ENCODE peak calls at places on chromosomes 7 and 10, in four cellular contexts. P, L, I and J are unnamed samples.

GRCh38 chr7:157610671-157611295 is 274.0 kb downstream of the DNAJB6 start:
- DNase-seq in P (no peak), L (no peak), I (no peak), J (no peak)

GRCh38 chr10:59109826-59110225 is 66.6 kb upstream of the PHYHIPL start:
- DNase-seq in P (no peak), L (no peak), I (no peak), J (peak; percentile 1)

GRCh38 chr10:11673346-11674330 is 62.2 kb upstream of the USP6NL start:
- DNase-seq in P (peak; percentile 97), L (no peak), I (no peak), J (peak; percentile 60)

GRCh38 chr7:15215611-15216010 is 313.1 kb upstream of the DGKB start:
- DNase-seq in P (no peak), L (no peak), I (no peak), J (no peak)

GRCh38 chr10:10294801-10295515 is 722.7 kb upstream of the CELF2 start:
- DNase-seq in P (no peak), L (no peak), I (no peak), J (no peak)

GRCh38 chr10:43115881-43116595 is 22.2 kb upstream of the CSGALNACT2 start:
- DNase-seq in P (no peak), L (no peak), I (peak; percentile 55), J (no peak)

GRCh38 chr10:43693602-43694001 is 44.9 kb upstream of the ZNF32 start:
- DNase-seq in P (no peak), L (no peak), I (no peak), J (no peak)

GRCh38 chr10:120456626-120457430 is at the start of gene PLPP4:
- DNase-seq in P (peak; percentile 45), L (peak; percentile 56), I (no peak), J (no peak)

GRCh38 chr10:80444646-80445319 is 9.3 kb upstream of the TSPAN14 start:
- DNase-seq in P (peak; percentile 83), L (peak; percentile 62), I (peak; percentile 79), J (peak; percentile 71)

GRCh38 chr7:116710764-116711452 is 38.9 kb downstream of the MET start:
- DNase-seq in P (no peak), L (no peak), I (no peak), J (no peak)
- H3K4me3 ChIP-seq in P (no peak overlapping the region), L (no peak overlapping the region), I (no peak overlapping the region), J (no peak overlapping the region)

GRCh38 chr10:93495654-93496321 is 624 bp upstream of the CEP55 start:
- DNase-seq in P (peak; percentile 71), L (peak; percentile 45), I (no peak), J (no peak)

GRCh38 chr10:93494494-93494893 is 1.9 kb upstream of the CEP55 start:
- DNase-seq in P (no peak), L (no peak), I (no peak), J (no peak)

GRCh38 chr10:93496322-93497041 is at the start of gene CEP55:
- DNase-seq in P (peak; percentile 97), L (peak; percentile 94), I (peak; percentile 96), J (peak; percentile 89)

GRCh38 chr10:93501650-93502049 is 5.2 kb downstream of the CEP55 start:
- DNase-seq in P (no peak), L (no peak), I (no peak), J (no peak)

DNA sequence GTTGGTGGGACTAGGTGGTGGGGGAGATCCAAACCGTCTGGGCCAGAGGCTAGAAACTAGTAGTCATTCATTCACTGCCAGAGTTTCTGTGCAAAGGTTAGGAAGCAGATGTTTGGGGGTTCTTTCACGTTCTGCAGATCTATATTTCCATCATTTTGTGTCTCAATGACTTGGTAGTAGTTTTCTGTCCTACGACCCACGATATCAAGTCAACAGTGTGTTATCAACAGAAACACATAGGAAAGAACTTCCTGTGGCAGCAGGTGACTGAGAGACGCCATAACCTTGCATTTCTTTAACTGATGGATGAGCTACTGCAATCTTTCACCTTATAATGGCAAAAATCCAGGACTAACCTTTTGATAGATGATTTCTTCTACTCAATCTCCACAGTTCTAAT is 1.8 kb downstream of the CEP55 start:
- DNase-seq in P (no peak), L (no peak), I (no peak), J (peak; percentile 47)
- H3K4me3 ChIP-seq in P (peak overlapping the region; percentile 76), L (no peak overlapping the region), I (no peak overlapping the region), J (peak overlapping the region; percentile 92)

DNA sequence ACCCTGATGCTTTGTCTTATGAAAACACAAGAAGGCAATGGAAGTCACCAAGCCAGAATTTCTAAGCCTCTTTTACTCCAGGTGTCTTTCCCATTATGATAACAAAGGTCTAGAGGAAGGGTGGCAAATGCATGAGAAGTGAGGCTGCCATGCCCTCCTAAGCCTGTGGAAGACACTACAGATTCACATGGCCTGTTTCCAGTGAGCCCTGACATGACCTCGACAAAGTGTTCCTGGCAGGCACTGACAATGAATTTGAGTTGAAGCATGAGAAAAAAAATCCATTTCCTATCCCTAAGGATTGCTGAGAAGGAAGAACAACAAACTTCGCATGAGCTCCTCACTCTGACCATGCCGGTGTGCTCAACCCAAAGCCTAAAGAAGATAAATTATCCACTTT is 268.0 kb downstream of the HTR7 start:
- DNase-seq in P (no peak), L (no peak), I (no peak), J (no peak)
- H3K4me3 ChIP-seq in P (no peak overlapping the region), L (no peak overlapping the region), I (no peak overlapping the region), J (no peak overlapping the region)

GRCh38 chr7:24821045-24821853 is 64.0 kb upstream of the GSDME start:
- DNase-seq in P (peak; percentile 75), L (peak; percentile 29), I (peak; percentile 77), J (peak; percentile 99)
- H3K4me3 ChIP-seq in P (no peak overlapping the region), L (no peak overlapping the region), I (no peak overlapping the region), J (no peak overlapping the region)

GRCh38 chr7:7972927-7973594 is 4.5 kb downstream of the GLCCI1 start:
- DNase-seq in P (no peak), L (no peak), I (no peak), J (no peak)

GRCh38 chr7:7970113-7970619 is 1.6 kb downstream of the GLCCI1 start:
- DNase-seq in P (peak; percentile 14), L (peak; percentile 40), I (no peak), J (no peak)

GRCh38 chr7:7972128-7972527 is 3.5 kb downstream of the GLCCI1 start:
- DNase-seq in P (no peak), L (peak; percentile 24), I (no peak), J (no peak)

GRCh38 chr7:7970620-7971307 is 2.2 kb downstream of the GLCCI1 start:
- DNase-seq in P (peak; percentile 2), L (no peak), I (no peak), J (no peak)

GRCh38 chr7:7971308-7972040 is 2.9 kb downstream of the GLCCI1 start:
- DNase-seq in P (no peak), L (no peak), I (no peak), J (no peak)
- H3K4me3 ChIP-seq in P (peak overlapping the region; percentile 86), L (peak overlapping the region; percentile 81), I (peak overlapping the region; percentile 89), J (no peak overlapping the region)

DNA sequence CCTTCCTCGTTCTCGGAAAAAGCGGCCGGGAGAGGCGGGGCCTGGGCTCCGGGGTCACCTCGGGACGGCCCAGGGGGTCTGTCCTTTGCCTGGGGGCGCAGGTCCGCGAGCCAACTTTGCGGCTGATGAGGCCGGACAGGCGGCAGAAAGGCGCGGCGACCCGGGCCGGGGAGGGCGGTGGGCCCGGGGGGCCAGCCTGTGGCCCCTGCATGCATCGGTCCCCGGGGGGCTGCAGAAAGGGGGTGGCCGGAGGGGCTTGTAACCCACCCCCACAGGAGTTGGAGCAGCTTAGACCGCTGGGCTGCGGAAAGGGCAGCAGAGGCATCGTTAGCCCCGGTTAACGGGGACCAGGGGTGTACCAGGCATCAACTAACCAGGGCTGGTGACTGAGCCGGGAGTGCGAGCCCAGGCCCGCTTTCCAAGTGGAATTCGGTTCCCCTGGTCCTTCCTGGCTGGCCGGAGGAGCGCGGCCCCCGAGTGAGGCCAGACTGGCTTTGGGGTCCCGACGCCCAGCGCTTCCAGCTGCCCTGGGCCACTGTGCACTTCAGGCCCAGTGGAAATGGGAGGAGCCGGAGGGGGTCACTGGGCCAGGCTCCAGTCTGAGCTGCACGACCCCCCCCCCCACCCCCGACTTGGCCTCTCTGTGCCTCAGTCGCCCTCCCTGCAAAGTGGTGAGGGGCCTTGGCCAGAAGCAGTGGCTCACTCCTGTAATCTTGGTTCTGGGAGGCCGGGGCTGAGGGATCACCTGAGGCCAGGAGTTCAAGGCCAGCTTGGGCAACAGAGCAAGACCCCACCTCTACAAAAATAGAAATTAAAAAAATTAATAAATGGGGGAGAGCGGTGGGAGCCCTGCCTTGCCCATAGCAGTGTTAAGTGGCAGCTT is 919 bp downstream of the SLC29A4 start:
- DNase-seq in P (no peak), L (peak; percentile 31), I (no peak), J (no peak)
- H3K4me3 ChIP-seq in P (peak overlapping the region; percentile 63), L (peak overlapping the region; percentile 54), I (peak overlapping the region; percentile 43), J (peak overlapping the region; percentile 20)

GRCh38 chr7:47581442-47581820 is 480 bp downstream of the TNS3 start:
- DNase-seq in P (no peak), L (peak; percentile 30), I (no peak), J (no peak)

GRCh38 chr7:47580811-47581331 is 1.0 kb downstream of the TNS3 start:
- DNase-seq in P (no peak), L (peak; percentile 47), I (no peak), J (no peak)

GRCh38 chr7:47578581-47579270 is 3.2 kb downstream of the TNS3 start:
- DNase-seq in P (no peak), L (no peak), I (no peak), J (no peak)

GRCh38 chr7:47579458-47579857 is 2.5 kb downstream of the TNS3 start:
- DNase-seq in P (no peak), L (no peak), I (no peak), J (no peak)

DNA sequence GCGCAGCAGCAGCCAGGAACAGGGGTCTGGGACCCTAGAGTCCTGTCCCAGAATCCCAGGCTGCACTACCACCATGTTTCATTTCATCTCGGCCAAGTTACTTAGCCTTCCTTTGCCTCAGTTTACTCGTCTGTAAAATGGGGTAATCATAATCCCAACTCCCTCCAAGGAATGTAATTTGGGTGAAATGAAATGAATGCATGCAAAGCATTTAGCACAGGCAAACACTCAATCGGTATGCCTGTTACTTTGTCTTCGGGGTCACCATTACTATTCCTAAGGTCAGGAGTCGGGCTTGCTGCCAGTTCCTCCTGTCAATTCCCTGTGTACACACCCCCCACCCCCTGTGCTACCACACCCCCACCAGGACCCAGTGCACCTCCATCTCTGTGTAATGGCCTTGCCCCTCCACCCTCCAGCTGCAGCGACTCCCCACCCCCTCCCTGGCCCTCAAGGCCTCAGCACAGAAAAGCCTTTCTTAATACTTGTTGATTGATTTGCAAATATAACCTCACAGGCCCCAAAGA is 1.7 kb downstream of the TNS3 start:
- DNase-seq in P (no peak), L (no peak), I (no peak), J (no peak)
- H3K4me3 ChIP-seq in P (no peak overlapping the region), L (no peak overlapping the region), I (no peak overlapping the region), J (no peak overlapping the region)

GRCh38 chr7:27156508-27156898 is at the start of gene HOXA7:
- DNase-seq in P (peak; percentile 41), L (no peak), I (peak; percentile 96), J (peak; percentile 42)

GRCh38 chr7:27154369-27154768 is 2.0 kb upstream of the HOXA3 start:
- DNase-seq in P (no peak), L (no peak), I (peak; percentile 61), J (no peak)

GRCh38 chr7:27155816-27156507 is 513 bp downstream of the HOXA7 start:
- DNase-seq in P (no peak), L (no peak), I (peak; percentile 80), J (peak; percentile 29)

GRCh38 chr7:27153526-27153925 is 1.1 kb upstream of the HOXA3 start:
- DNase-seq in P (no peak), L (no peak), I (no peak), J (no peak)

GRCh38 chr7:27154901-27155815 is 1.3 kb downstream of the HOXA7 start:
- DNase-seq in P (no peak), L (peak; percentile 59), I (peak; percentile 68), J (no peak)
- H3K4me3 ChIP-seq in P (no peak overlapping the region), L (no peak overlapping the region), I (peak overlapping the region; percentile 51), J (peak overlapping the region; percentile 65)

GRCh38 chr10:88115968-88116367 is 252.5 kb downstream of the PTEN start:
- DNase-seq in P (no peak), L (no peak), I (no peak), J (no peak)
- H3K4me3 ChIP-seq in P (no peak overlapping the region), L (no peak overlapping the region), I (no peak overlapping the region), J (no peak overlapping the region)